ENCODE peak calls at places on chromosome 22, in seven cellular contexts. C, U, I, G, Q, T and P are unnamed samples.
A peak's percentile ranks its signal among the peaks of the same experiment; 100 is the strongest.

GRCh38 chr22:23678133-23678532 is 12.7 kb upstream of the RGL4 start:
- DNase-seq in C (no peak), U (no peak), I (no peak), G (no peak), Q (no peak), T (no peak), P (no peak)

GRCh38 chr22:38725900-38726655 is 20.3 kb downstream of the GTPBP1 start:
- DNase-seq in C (no peak), U (no peak), I (no peak), G (no peak), Q (no peak), T (no peak), P (no peak)

GRCh38 chr22:37501610-37502341 is 15.6 kb upstream of the MFNG start:
- DNase-seq in C (peak; percentile 51), U (peak; percentile 92), I (peak; percentile 94), G (peak; percentile 79), Q (peak; percentile 92), T (peak; percentile 31), P (peak; percentile 76)

GRCh38 chr22:46737105-46737975 is 712 bp downstream of the CERK start:
- DNase-seq in C (no peak), U (peak; percentile 33), I (peak; percentile 55), G (peak; percentile 18), Q (peak; percentile 47), T (peak; percentile 49), P (no peak)

GRCh38 chr22:45680932-45681700 is 9.5 kb downstream of the ATXN10 start:
- DNase-seq in C (peak; percentile 41), U (peak; percentile 38), I (peak; percentile 90), G (no peak), Q (peak; percentile 84), T (no peak), P (no peak)

GRCh38 chr22:26673485-26673884 is 16.1 kb downstream of the MIAT start:
- DNase-seq in C (no peak), U (no peak), I (peak; percentile 13), G (no peak), Q (no peak), T (no peak), P (no peak)

GRCh38 chr22:45272498-45272897 is 12.3 kb upstream of the UPK3A start:
- DNase-seq in C (no peak), U (no peak), I (no peak), G (no peak), Q (no peak), T (no peak), P (no peak)

GRCh38 chr22:47259990-47260389 is 497.5 kb downstream of the TBC1D22A start:
- DNase-seq in C (no peak), U (no peak), I (no peak), G (no peak), Q (no peak), T (no peak), P (no peak)

GRCh38 chr22:42966389-42966998 is 48.5 kb downstream of the PACSIN2 start:
- DNase-seq in C (no peak), U (no peak), I (no peak), G (no peak), Q (no peak), T (no peak), P (no peak)

GRCh38 chr22:33111491-33111890 is 53.3 kb upstream of the SYN3 start:
- DNase-seq in C (no peak), U (no peak), I (no peak), G (no peak), Q (no peak), T (no peak), P (no peak)

GRCh38 chr22:23113847-23114720 is 27.7 kb downstream of the RSPH14 start:
- DNase-seq in C (no peak), U (no peak), I (no peak), G (no peak), Q (no peak), T (no peak), P (no peak)

GRCh38 chr22:43854151-43854785 is 8.0 kb downstream of the SULT4A1 start:
- DNase-seq in C (no peak), U (no peak), I (no peak), G (no peak), Q (no peak), T (no peak), P (no peak)

GRCh38 chr22:46892866-46893265 is 130.4 kb downstream of the TBC1D22A start:
- DNase-seq in C (no peak), U (no peak), I (no peak), G (no peak), Q (no peak), T (no peak), P (no peak)

GRCh38 chr22:45534339-45535192 is 31.9 kb downstream of the FBLN1 start:
- DNase-seq in C (no peak), U (peak; percentile 52), I (peak; percentile 95), G (no peak), Q (no peak), T (no peak), P (no peak)

GRCh38 chr22:28246392-28246791 is 327.3 kb upstream of the PITPNB start:
- DNase-seq in C (peak; percentile 65), U (peak; percentile 49), I (no peak), G (no peak), Q (peak; percentile 81), T (no peak), P (no peak)

GRCh38 chr22:21942407-21942895 is 10.2 kb downstream of the PPM1F start:
- DNase-seq in C (peak; percentile 40), U (peak; percentile 86), I (peak; percentile 70), G (peak; percentile 31), Q (peak; percentile 91), T (peak; percentile 88), P (no peak)

GRCh38 chr22:23401111-23401909 is 178.8 kb downstream of the IGLL1 start:
- DNase-seq in C (peak; percentile 62), U (peak; percentile 14), I (peak; percentile 22), G (no peak), Q (peak; percentile 66), T (no peak), P (peak; percentile 67)

GRCh38 chr22:34303656-34304055 is 383.4 kb upstream of the LARGE1 start:
- DNase-seq in C (no peak), U (no peak), I (no peak), G (no peak), Q (no peak), T (no peak), P (no peak)

GRCh38 chr22:20060700-20061480 is 19.2 kb upstream of the DGCR8 start:
- DNase-seq in C (no peak), U (no peak), I (no peak), G (no peak), Q (no peak), T (no peak), P (no peak)
- TF ChIP-seq CTCF in C (no peak), U (no peak), I (no peak), G (no peak), Q (no peak), T (no peak), P (peak; percentile 9)

GRCh38 chr22:50305393-50305657 is 2.1 kb downstream of the PLXNB2 start:
- DNase-seq in C (no peak), U (no peak), I (no peak), G (no peak), Q (no peak), T (no peak), P (no peak)

GRCh38 chr22:50306753-50307749 is at the start of gene PLXNB2:
- DNase-seq in C (no peak), U (peak; percentile 93), I (peak; percentile 81), G (peak; percentile 40), Q (peak; percentile 84), T (peak; percentile 87), P (no peak)

GRCh38 chr22:50303848-50304527 is 3.5 kb downstream of the PLXNB2 start:
- DNase-seq in C (no peak), U (no peak), I (no peak), G (no peak), Q (no peak), T (peak; percentile 59), P (no peak)

GRCh38 chr22:50304528-50305392 is 2.7 kb downstream of the PLXNB2 start:
- DNase-seq in C (no peak), U (peak; percentile 48), I (no peak), G (no peak), Q (peak; percentile 27), T (no peak), P (peak; percentile 70)

DNA sequence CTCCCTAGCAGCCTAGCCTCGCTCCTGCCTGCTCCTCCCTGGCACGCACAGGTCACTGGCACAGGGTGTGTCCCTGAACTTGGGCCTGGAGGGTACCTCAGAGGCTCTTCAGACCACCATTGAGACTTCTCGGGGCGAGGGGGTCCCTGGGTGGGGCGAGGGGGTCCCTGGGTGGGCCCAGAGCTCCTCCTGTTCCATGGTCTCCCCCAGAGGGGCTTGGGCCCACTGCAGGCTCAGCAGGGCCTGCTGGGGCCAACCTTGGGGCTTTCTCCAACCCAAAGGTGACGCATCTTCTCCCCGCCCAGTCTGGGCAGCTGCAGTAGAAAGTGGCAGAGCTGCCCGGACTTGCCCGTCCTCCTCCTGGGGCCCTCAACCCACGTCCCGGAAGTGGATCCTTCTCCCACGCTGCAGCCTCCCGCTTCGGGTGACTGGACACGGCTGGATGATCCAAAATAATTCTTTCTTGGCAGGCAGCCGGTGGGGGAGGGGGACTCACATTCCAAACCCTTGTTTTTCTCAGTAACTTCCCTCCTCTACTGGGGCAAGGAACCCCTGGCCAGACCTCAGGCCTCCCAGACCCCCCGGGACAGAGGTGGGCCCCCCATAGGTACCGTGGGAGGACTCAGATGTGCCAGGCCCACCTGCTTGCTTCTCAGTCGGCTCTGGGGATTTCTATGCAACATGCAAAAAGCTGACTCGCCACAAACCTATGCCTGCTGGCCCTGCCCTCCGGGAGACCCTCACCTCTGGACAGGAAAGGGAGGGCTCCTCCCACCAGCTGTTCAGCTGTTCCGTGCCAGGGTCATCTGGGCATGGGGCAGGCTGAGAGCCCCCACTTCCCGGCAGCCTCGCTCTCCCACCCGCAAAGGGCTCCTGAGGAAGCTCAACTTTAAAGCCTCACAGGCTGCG is 1.5 kb downstream of the PLXNB2 start:
- DNase-seq in C (peak; percentile 88), U (peak; percentile 98), I (peak; percentile 95), G (peak; percentile 80), Q (peak; percentile 89), T (peak; percentile 85), P (peak; percentile 85)
- H3K4me3 ChIP-seq in C (peak overlapping the region; percentile 97), U (peak overlapping the region; percentile 92), I (peak overlapping the region; percentile 80), G (peak overlapping the region; percentile 100), Q (peak overlapping the region; percentile 78), T (peak overlapping the region; percentile 80), P (peak overlapping the region; percentile 84)

GRCh38 chr22:35328472-35328885 is 28.8 kb downstream of the TOM1 start:
- DNase-seq in C (no peak), U (no peak), I (no peak), G (no peak), Q (no peak), T (peak; percentile 52), P (no peak)

GRCh38 chr22:35326854-35327562 is 27.3 kb downstream of the TOM1 start:
- DNase-seq in C (no peak), U (no peak), I (no peak), G (no peak), Q (no peak), T (no peak), P (no peak)

GRCh38 chr22:35330258-35330861 is 30.7 kb downstream of the TOM1 start:
- DNase-seq in C (no peak), U (peak; percentile 94), I (peak; percentile 97), G (no peak), Q (peak; percentile 62), T (peak; percentile 89), P (no peak)

GRCh38 chr22:35327690-35328471 is 28.2 kb downstream of the TOM1 start:
- DNase-seq in C (no peak), U (no peak), I (no peak), G (no peak), Q (no peak), T (no peak), P (no peak)

GRCh38 chr22:35329114-35329847 is 29.6 kb downstream of the TOM1 start:
- DNase-seq in C (no peak), U (no peak), I (no peak), G (no peak), Q (no peak), T (no peak), P (no peak)
- TF ChIP-seq CTCF in C (no peak), U (no peak), I (no peak), G (no peak), Q (no peak), T (no peak), P (no peak)

GRCh38 chr22:17945851-17946690 is 78.3 kb downstream of the MICAL3 start:
- DNase-seq in C (no peak), U (no peak), I (no peak), G (no peak), Q (no peak), T (no peak), P (no peak)
- H3K4me3 ChIP-seq in C (no peak overlapping the region), U (no peak overlapping the region), I (no peak overlapping the region), G (no peak overlapping the region), Q (no peak overlapping the region), T (no peak overlapping the region), P (no peak overlapping the region)